ENCODE peak calls at places on chromosomes 13 and 19, in five cellular contexts. H, M, G, S and F are unnamed samples.

GRCh38 chr19:40033989-40034560 is 22.0 kb downstream of the ZNF780B start:
- DNase-seq in G (no peak), M (no peak), S (no peak), H (no peak), F (no peak)

GRCh38 chr19:13974073-13974472 is 21.8 kb downstream of the DCAF15 start:
- DNase-seq in M (no peak), G (peak; percentile 84), H (no peak), S (no peak), F (no peak)

GRCh38 chr13:53254495-53254894 is 225.9 kb downstream of the OLFM4 start:
- DNase-seq in G (no peak), H (no peak), M (no peak), S (no peak), F (no peak)

GRCh38 chr13:100483836-100484381 is 104.7 kb downstream of the GGACT start:
- DNase-seq in H (no peak), S (no peak), G (no peak), M (no peak), F (no peak)

GRCh38 chr13:100280681-100281080 is 191.8 kb downstream of the PCCA start:
- DNase-seq in S (no peak), M (no peak), H (no peak), G (no peak), F (no peak)

GRCh38 chr19:18282021-18282787 is 782 bp upstream of the JUND start:
- DNase-seq in M (peak; percentile 50), H (no peak), S (no peak), G (peak; percentile 47), F (no peak)

GRCh38 chr13:44237276-44237767 is 136.3 kb upstream of the SERP2 start:
- DNase-seq in G (no peak), H (no peak), M (no peak), S (peak; percentile 18), F (no peak)

GRCh38 chr19:35889370-35890112 is 10.8 kb downstream of the NFKBID start:
- DNase-seq in M (no peak), G (no peak), H (no peak), S (no peak), F (no peak)

GRCh38 chr19:19531951-19532805 is 3.5 kb downstream of the YJEFN3 start:
- DNase-seq in S (peak; percentile 56), G (peak; percentile 76), M (peak; percentile 65), H (peak; percentile 88), F (peak; percentile 70)

GRCh38 chr19:12838182-12838890 is at the start of gene MAST1:
- DNase-seq in M (no peak), H (no peak), S (peak; percentile 76), G (peak; percentile 81), F (peak; percentile 25)

GRCh38 chr13:54879036-54879435 is 1850.4 kb downstream of the OLFM4 start:
- DNase-seq in M (no peak), H (no peak), S (no peak), G (no peak), F (peak; percentile 51)

GRCh38 chr13:41268764-41269163 is 5.4 kb upstream of the MTRF1 start:
- DNase-seq in G (peak; percentile 78), S (no peak), H (no peak), M (no peak), F (no peak)

GRCh38 chr19:35449347-35450043 is 1.4 kb downstream of the FFAR2 start:
- DNase-seq in H (no peak), M (no peak), G (no peak), S (no peak), F (no peak)

GRCh38 chr13:33932765-33933406 is 114.9 kb downstream of the RFC3 start:
- DNase-seq in M (no peak), H (no peak), G (no peak), S (no peak), F (no peak)

GRCh38 chr13:112207124-112207523 is 140.2 kb downstream of the SOX1 start:
- DNase-seq in M (no peak), H (no peak), S (no peak), G (no peak), F (no peak)

GRCh38 chr13:64675256-64675892 is 2554.8 kb downstream of the PCDH9 start:
- DNase-seq in S (peak; percentile 21), G (no peak), M (no peak), H (no peak), F (no peak)

GRCh38 chr13:68727788-68728187 is 1379.8 kb upstream of the ATXN8OS start:
- DNase-seq in H (no peak), M (no peak), G (no peak), S (no peak), F (no peak)

GRCh38 chr13:25149670-25150069 is 22.4 kb downstream of the AMER2 start:
- DNase-seq in M (no peak), H (no peak), G (no peak), S (no peak), F (no peak)

GRCh38 chr13:113749956-113750355 is 9.1 kb upstream of the TMEM255B start:
- DNase-seq in S (no peak), G (no peak), M (no peak), H (no peak), F (no peak)

GRCh38 chr19:13195678-13196077 is 45.5 kb downstream of the IER2 start:
- DNase-seq in H (peak; percentile 44), G (peak; percentile 84), M (no peak), S (no peak), F (no peak)

GRCh38 chr19:5046339-5047039 is 77.6 kb downstream of the KDM4B start:
- DNase-seq in S (no peak), M (no peak), H (no peak), G (peak; percentile 10), F (no peak)

GRCh38 chr13:31945202-31945978 is 86.2 kb upstream of the FRY start:
- DNase-seq in S (peak; percentile 11), M (no peak), H (no peak), G (no peak), F (peak; percentile 74)

GRCh38 chr19:18364826-18365528 is 21.0 kb upstream of the GDF15 start:
- DNase-seq in M (no peak), H (no peak), S (peak; percentile 97), G (peak; percentile 26), F (peak; percentile 34)

GRCh38 chr19:32682317-32682716 is 6.7 kb downstream of the RGS9BP start:
- DNase-seq in S (no peak), H (no peak), G (no peak), M (no peak), F (no peak)

GRCh38 chr19:49811328-49811727 is 1.8 kb downstream of the FUZ start:
- DNase-seq in M (no peak), G (no peak), H (no peak), S (no peak), F (no peak)

GRCh38 chr19:50931023-50931422 is 19.8 kb upstream of the KLK4 start:
- DNase-seq in G (no peak), S (no peak), H (no peak), M (no peak), F (no peak)

GRCh38 chr13:40813662-40814454 is 24.4 kb downstream of the SLC25A15 start:
- DNase-seq in H (no peak), M (no peak), S (peak; percentile 12), G (peak; percentile 73), F (peak; percentile 36)

GRCh38 chr13:50107205-50107604 is 92.0 kb downstream of the KCNRG start:
- DNase-seq in H (no peak), S (no peak), M (no peak), G (no peak), F (no peak)

GRCh38 chr19:4647676-4648644 is 8.6 kb downstream of the TNFAIP8L1 start:
- DNase-seq in S (no peak), G (no peak), H (no peak), M (no peak), F (no peak)